ENCODE peak calls at places on chromosomes 11 and 22, in five cellular contexts. One of them, this sample, is unnamed.

GRCh38 chr11:94823127-94823732 is 55.1 kb downstream of the AMOTL1 start:
- ATAC-seq in activated T-cell treated with anti-CD3 and anti-CD28 coated beads, Interleukin-2, amount 50 U/mL, for 4 hours: no peak
- ATAC-seq in left lobe of liver: no peak
- ATAC-seq in upper lobe of left lung: no peak
- ATAC-seq in stimulated activated naive CD8-positive, alpha-beta T cell treated with anti-CD3 and anti-CD28 coated beads, Interleukin-15, amount 100 ng/mL, for 72 hours: no peak
- ATAC-seq in this sample: no peak

GRCh38 chr11:72781313-72782080 is 12.3 kb downstream of the STARD10 start:
- ATAC-seq in left lobe of liver: peak
- ATAC-seq in stimulated activated naive CD8-positive, alpha-beta T cell treated with anti-CD3 and anti-CD28 coated beads, Interleukin-15, amount 100 ng/mL, for 72 hours: peak
- ATAC-seq in upper lobe of left lung: peak
- ATAC-seq in activated T-cell treated with anti-CD3 and anti-CD28 coated beads, Interleukin-2, amount 50 U/mL, for 4 hours: peak
- ATAC-seq in this sample: peak

GRCh38 chr22:16824718-16825687 is at the start of gene XKR3:
- ATAC-seq in stimulated activated naive CD8-positive, alpha-beta T cell treated with anti-CD3 and anti-CD28 coated beads, Interleukin-15, amount 100 ng/mL, for 72 hours: peak
- ATAC-seq in activated T-cell treated with anti-CD3 and anti-CD28 coated beads, Interleukin-2, amount 50 U/mL, for 4 hours: peak
- ATAC-seq in upper lobe of left lung: no peak
- ATAC-seq in left lobe of liver: no peak
- ATAC-seq in this sample: peak

GRCh38 chr22:29478326-29479276 is 1.4 kb upstream of the NEFH start:
- ATAC-seq in upper lobe of left lung: no peak
- ATAC-seq in left lobe of liver: peak
- ATAC-seq in stimulated activated naive CD8-positive, alpha-beta T cell treated with anti-CD3 and anti-CD28 coated beads, Interleukin-15, amount 100 ng/mL, for 72 hours: no peak
- ATAC-seq in activated T-cell treated with anti-CD3 and anti-CD28 coated beads, Interleukin-2, amount 50 U/mL, for 4 hours: peak
- ATAC-seq in this sample: no peak

GRCh38 chr11:2612884-2613571 is 86.8 kb downstream of the KCNQ1OT1 start:
- ATAC-seq in left lobe of liver: peak
- ATAC-seq in activated T-cell treated with anti-CD3 and anti-CD28 coated beads, Interleukin-2, amount 50 U/mL, for 4 hours: no peak
- ATAC-seq in stimulated activated naive CD8-positive, alpha-beta T cell treated with anti-CD3 and anti-CD28 coated beads, Interleukin-15, amount 100 ng/mL, for 72 hours: no peak
- ATAC-seq in upper lobe of left lung: no peak
- ATAC-seq in this sample: no peak

GRCh38 chr11:9739108-9739507 is 75.2 kb downstream of the SWAP70 start:
- ATAC-seq in upper lobe of left lung: no peak
- ATAC-seq in activated T-cell treated with anti-CD3 and anti-CD28 coated beads, Interleukin-2, amount 50 U/mL, for 4 hours: no peak
- ATAC-seq in left lobe of liver: no peak
- ATAC-seq in stimulated activated naive CD8-positive, alpha-beta T cell treated with anti-CD3 and anti-CD28 coated beads, Interleukin-15, amount 100 ng/mL, for 72 hours: no peak
- ATAC-seq in this sample: peak

GRCh38 chr22:36775589-36775965 is 342 bp downstream of the IFT27 start:
- ATAC-seq in activated T-cell treated with anti-CD3 and anti-CD28 coated beads, Interleukin-2, amount 50 U/mL, for 4 hours: no peak
- ATAC-seq in stimulated activated naive CD8-positive, alpha-beta T cell treated with anti-CD3 and anti-CD28 coated beads, Interleukin-15, amount 100 ng/mL, for 72 hours: peak
- ATAC-seq in upper lobe of left lung: no peak
- ATAC-seq in left lobe of liver: peak
- ATAC-seq in this sample: peak

GRCh38 chr11:118918686-118919280 is 6.9 kb downstream of the BCL9L start:
- ATAC-seq in left lobe of liver: peak
- ATAC-seq in stimulated activated naive CD8-positive, alpha-beta T cell treated with anti-CD3 and anti-CD28 coated beads, Interleukin-15, amount 100 ng/mL, for 72 hours: no peak
- ATAC-seq in activated T-cell treated with anti-CD3 and anti-CD28 coated beads, Interleukin-2, amount 50 U/mL, for 4 hours: no peak
- ATAC-seq in upper lobe of left lung: no peak
- ATAC-seq in this sample: no peak

GRCh38 chr22:42635531-42635930 is 4.9 kb downstream of the ATP5MGL start:
- ATAC-seq in upper lobe of left lung: peak
- ATAC-seq in stimulated activated naive CD8-positive, alpha-beta T cell treated with anti-CD3 and anti-CD28 coated beads, Interleukin-15, amount 100 ng/mL, for 72 hours: no peak
- ATAC-seq in left lobe of liver: peak
- ATAC-seq in activated T-cell treated with anti-CD3 and anti-CD28 coated beads, Interleukin-2, amount 50 U/mL, for 4 hours: no peak
- ATAC-seq in this sample: no peak

GRCh38 chr22:46064236-46064965 is 85.9 kb upstream of the PPARA start:
- ATAC-seq in upper lobe of left lung: peak
- ATAC-seq in activated T-cell treated with anti-CD3 and anti-CD28 coated beads, Interleukin-2, amount 50 U/mL, for 4 hours: no peak
- ATAC-seq in stimulated activated naive CD8-positive, alpha-beta T cell treated with anti-CD3 and anti-CD28 coated beads, Interleukin-15, amount 100 ng/mL, for 72 hours: no peak
- ATAC-seq in left lobe of liver: no peak
- ATAC-seq in this sample: no peak

GRCh38 chr22:45667486-45667885 is 4.1 kb upstream of the ATXN10 start:
- ATAC-seq in upper lobe of left lung: no peak
- ATAC-seq in stimulated activated naive CD8-positive, alpha-beta T cell treated with anti-CD3 and anti-CD28 coated beads, Interleukin-15, amount 100 ng/mL, for 72 hours: no peak
- ATAC-seq in activated T-cell treated with anti-CD3 and anti-CD28 coated beads, Interleukin-2, amount 50 U/mL, for 4 hours: no peak
- ATAC-seq in left lobe of liver: peak
- ATAC-seq in this sample: no peak

GRCh38 chr11:3971756-3972404 is 116.4 kb downstream of the STIM1 start:
- ATAC-seq in activated T-cell treated with anti-CD3 and anti-CD28 coated beads, Interleukin-2, amount 50 U/mL, for 4 hours: peak
- ATAC-seq in stimulated activated naive CD8-positive, alpha-beta T cell treated with anti-CD3 and anti-CD28 coated beads, Interleukin-15, amount 100 ng/mL, for 72 hours: no peak
- ATAC-seq in upper lobe of left lung: no peak
- ATAC-seq in left lobe of liver: no peak
- ATAC-seq in this sample: no peak

GRCh38 chr11:131579932-131580387 is 209.5 kb downstream of the NTM start:
- ATAC-seq in stimulated activated naive CD8-positive, alpha-beta T cell treated with anti-CD3 and anti-CD28 coated beads, Interleukin-15, amount 100 ng/mL, for 72 hours: no peak
- ATAC-seq in left lobe of liver: peak
- ATAC-seq in upper lobe of left lung: no peak
- ATAC-seq in activated T-cell treated with anti-CD3 and anti-CD28 coated beads, Interleukin-2, amount 50 U/mL, for 4 hours: no peak
- ATAC-seq in this sample: no peak

This sample was measured in stimulated activated memory B cell treated with anti-CD40 and anti-IgM and Interleukin-4, amounts not matched to agents 10 μg/mL and 1 μg/mL and 100 μg/mL, for 72 hours.